ENCODE peak calls at places on chromosomes 1 and 21, in nine cellular contexts. One of them, this sample, is unnamed.
A peak's percentile ranks its signal among the peaks of the same experiment; 100 is the strongest.

GRCh38 chr1:152543808-152544207 is 22.8 kb downstream of the LCE3E start:
- DNase-seq in ovary: no peak
- DNase-seq in tibial nerve: no peak
- DNase-seq in left ventricle myocardium inferior: no peak
- DNase-seq in upper lobe of right lung: no peak
- DNase-seq in heart right ventricle: no peak
- DNase-seq in aorta: no peak
- DNase-seq in body of pancreas: no peak
- DNase-seq in OCI-LY7: peak; percentile 8
- DNase-seq in this sample: no peak

GRCh38 chr21:31157756-31158155 is 119.5 kb upstream of the KRTAP19-8 start:
- DNase-seq in ovary: no peak
- DNase-seq in tibial nerve: no peak
- DNase-seq in left ventricle myocardium inferior: no peak
- DNase-seq in upper lobe of right lung: no peak
- DNase-seq in heart right ventricle: no peak
- DNase-seq in aorta: no peak
- DNase-seq in body of pancreas: no peak
- DNase-seq in OCI-LY7: no peak
- DNase-seq in this sample: no peak

GRCh38 chr1:10379101-10379620 is 19.7 kb upstream of the PGD start:
- DNase-seq in ovary: no peak
- DNase-seq in tibial nerve: no peak
- DNase-seq in left ventricle myocardium inferior: no peak
- DNase-seq in upper lobe of right lung: no peak
- DNase-seq in heart right ventricle: no peak
- DNase-seq in aorta: no peak
- DNase-seq in body of pancreas: no peak
- DNase-seq in OCI-LY7: no peak
- DNase-seq in this sample: no peak

GRCh38 chr1:28139033-28139712 is 37.3 kb downstream of the PTAFR start:
- DNase-seq in ovary: no peak
- DNase-seq in tibial nerve: peak; percentile 26
- DNase-seq in left ventricle myocardium inferior: no peak
- DNase-seq in upper lobe of right lung: no peak
- DNase-seq in heart right ventricle: no peak
- DNase-seq in aorta: no peak
- DNase-seq in body of pancreas: no peak
- DNase-seq in OCI-LY7: no peak
- DNase-seq in this sample: no peak

GRCh38 chr1:194654956-194655355 is 1468.5 kb upstream of the B3GALT2 start:
- DNase-seq in ovary: no peak
- DNase-seq in tibial nerve: no peak
- DNase-seq in left ventricle myocardium inferior: no peak
- DNase-seq in upper lobe of right lung: no peak
- DNase-seq in heart right ventricle: no peak
- DNase-seq in aorta: no peak
- DNase-seq in body of pancreas: no peak
- DNase-seq in OCI-LY7: no peak
- DNase-seq in this sample: no peak

GRCh38 chr1:151371744-151372410 is 628 bp downstream of the SELENBP1 start:
- DNase-seq in ovary: peak; percentile 73
- DNase-seq in tibial nerve: no peak
- DNase-seq in left ventricle myocardium inferior: peak; percentile 63
- DNase-seq in upper lobe of right lung: peak; percentile 83
- DNase-seq in heart right ventricle: peak; percentile 67
- DNase-seq in aorta: peak; percentile 84
- DNase-seq in body of pancreas: peak; percentile 63
- DNase-seq in OCI-LY7: no peak
- DNase-seq in this sample: no peak

GRCh38 chr1:2049517-2050481 is at the start of gene PRKCZ:
- DNase-seq in ovary: peak; percentile 71
- DNase-seq in tibial nerve: no peak
- DNase-seq in left ventricle myocardium inferior: peak; percentile 84
- DNase-seq in upper lobe of right lung: peak; percentile 98
- DNase-seq in heart right ventricle: peak; percentile 79
- DNase-seq in aorta: peak; percentile 78
- DNase-seq in body of pancreas: peak; percentile 96
- DNase-seq in OCI-LY7: peak; percentile 94
- DNase-seq in this sample: peak; percentile 85

GRCh38 chr1:244460195-244460594 is 878 bp upstream of the CATSPERE start:
- DNase-seq in ovary: no peak
- DNase-seq in tibial nerve: no peak
- DNase-seq in left ventricle myocardium inferior: no peak
- DNase-seq in upper lobe of right lung: no peak
- DNase-seq in heart right ventricle: no peak
- DNase-seq in aorta: no peak
- DNase-seq in body of pancreas: no peak
- DNase-seq in OCI-LY7: no peak
- DNase-seq in this sample: no peak

GRCh38 chr21:46159390-46159789 is 4.0 kb upstream of the FTCD start:
- DNase-seq in ovary: peak; percentile 9
- DNase-seq in tibial nerve: no peak
- DNase-seq in left ventricle myocardium inferior: no peak
- DNase-seq in upper lobe of right lung: peak; percentile 39
- DNase-seq in heart right ventricle: no peak
- DNase-seq in aorta: peak; percentile 24
- DNase-seq in body of pancreas: no peak
- DNase-seq in OCI-LY7: no peak
- DNase-seq in this sample: no peak

GRCh38 chr1:24912359-24913273 is 17.5 kb downstream of the RUNX3 start:
- DNase-seq in ovary: no peak
- DNase-seq in tibial nerve: no peak
- DNase-seq in left ventricle myocardium inferior: no peak
- DNase-seq in upper lobe of right lung: no peak
- DNase-seq in heart right ventricle: no peak
- DNase-seq in aorta: no peak
- DNase-seq in body of pancreas: no peak
- DNase-seq in OCI-LY7: no peak
- DNase-seq in this sample: no peak

GRCh38 chr21:33657124-33657842 is 15.0 kb downstream of the ITSN1 start:
- DNase-seq in ovary: no peak
- DNase-seq in tibial nerve: no peak
- DNase-seq in left ventricle myocardium inferior: no peak
- DNase-seq in upper lobe of right lung: no peak
- DNase-seq in heart right ventricle: no peak
- DNase-seq in aorta: no peak
- DNase-seq in body of pancreas: no peak
- DNase-seq in OCI-LY7: no peak
- DNase-seq in this sample: no peak

DNA sequence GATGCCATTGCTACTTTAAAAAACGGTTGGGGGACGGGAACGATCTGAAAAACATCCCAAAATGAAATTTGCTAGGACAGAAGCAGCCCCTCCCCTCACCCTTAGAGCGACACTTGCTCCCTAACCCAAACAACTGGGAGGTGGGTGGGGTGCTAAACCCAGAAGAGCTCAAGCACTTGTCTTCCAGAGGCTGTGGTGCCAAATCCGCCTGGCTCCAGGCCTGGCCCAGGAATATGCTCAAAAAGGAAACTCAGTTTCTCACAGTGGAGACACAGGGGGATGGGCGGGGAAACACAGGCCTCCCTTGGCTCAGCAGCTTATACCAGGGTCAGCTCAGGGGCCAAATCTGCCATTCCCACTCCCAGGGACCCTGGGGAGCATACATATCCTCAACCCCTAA is 658 bp upstream of the PBXIP1 start:
- DNase-seq in ovary: peak; percentile 61
- DNase-seq in tibial nerve: peak; percentile 30
- DNase-seq in left ventricle myocardium inferior: peak; percentile 56
- DNase-seq in upper lobe of right lung: no peak
- DNase-seq in heart right ventricle: no peak
- DNase-seq in aorta: peak; percentile 64
- DNase-seq in body of pancreas: no peak
- DNase-seq in OCI-LY7: no peak
- DNase-seq in this sample: no peak
- H3K4me1 ChIP-seq in ovary: peaks cover 36% of the 10 kb centered on the region
- H3K4me1 ChIP-seq in tibial nerve: peaks cover 80% of the 10 kb centered on the region
- H3K4me1 ChIP-seq in left ventricle myocardium inferior: peaks cover 76% of the 10 kb centered on the region
- H3K4me1 ChIP-seq in upper lobe of right lung: peaks cover 51% of the 10 kb centered on the region
- H3K4me1 ChIP-seq in heart right ventricle: peaks cover 62% of the 10 kb centered on the region
- H3K4me1 ChIP-seq in aorta: no peaks in the 10 kb centered on the region
- H3K4me1 ChIP-seq in body of pancreas: peaks cover 55% of the 10 kb centered on the region
- H3K4me1 ChIP-seq in OCI-LY7: peaks cover 63% of the 10 kb centered on the region
- H3K4me1 ChIP-seq in this sample: peaks cover 25% of the 10 kb centered on the region

GRCh38 chr1:228341450-228341813 is 65.2 kb downstream of the TRIM11 start:
- DNase-seq in ovary: peak; percentile 10
- DNase-seq in tibial nerve: no peak
- DNase-seq in left ventricle myocardium inferior: peak; percentile 9
- DNase-seq in upper lobe of right lung: no peak
- DNase-seq in heart right ventricle: peak; percentile 7
- DNase-seq in aorta: peak; percentile 36
- DNase-seq in body of pancreas: peak; percentile 15
- DNase-seq in OCI-LY7: no peak
- DNase-seq in this sample: peak; percentile 5
- H3K36me3 ChIP-seq in ovary: no peaks in the 10 kb centered on the region
- H3K36me3 ChIP-seq in tibial nerve: no peaks in the 10 kb centered on the region
- H3K36me3 ChIP-seq in left ventricle myocardium inferior: peaks cover 64% of the 10 kb centered on the region
- H3K36me3 ChIP-seq in upper lobe of right lung: no peaks in the 10 kb centered on the region
- H3K36me3 ChIP-seq in heart right ventricle: no peaks in the 10 kb centered on the region
- H3K36me3 ChIP-seq in aorta: no peaks in the 10 kb centered on the region
- H3K36me3 ChIP-seq in body of pancreas: no peaks in the 10 kb centered on the region
- H3K36me3 ChIP-seq in OCI-LY7: no peaks in the 10 kb centered on the region
- H3K36me3 ChIP-seq in this sample: no peaks in the 10 kb centered on the region

GRCh38 chr1:3251810-3252429 is 182.9 kb downstream of the PRDM16 start:
- DNase-seq in ovary: no peak
- DNase-seq in tibial nerve: no peak
- DNase-seq in left ventricle myocardium inferior: no peak
- DNase-seq in upper lobe of right lung: no peak
- DNase-seq in heart right ventricle: no peak
- DNase-seq in aorta: no peak
- DNase-seq in body of pancreas: peak; percentile 28
- DNase-seq in OCI-LY7: no peak
- DNase-seq in this sample: no peak
- H3K4me3 ChIP-seq in ovary: no peak overlapping the region
- H3K4me3 ChIP-seq in tibial nerve: no peak overlapping the region
- H3K4me3 ChIP-seq in left ventricle myocardium inferior: no peak overlapping the region
- H3K4me3 ChIP-seq in upper lobe of right lung: no peak overlapping the region
- H3K4me3 ChIP-seq in heart right ventricle: no peak overlapping the region
- H3K4me3 ChIP-seq in aorta: no peak overlapping the region
- H3K4me3 ChIP-seq in body of pancreas: no peak overlapping the region
- H3K4me3 ChIP-seq in OCI-LY7: no peak overlapping the region
- H3K4me3 ChIP-seq in this sample: no peak overlapping the region

GRCh38 chr1:94103608-94104007 is 17.3 kb downstream of the ABCA4 start:
- DNase-seq in ovary: no peak
- DNase-seq in tibial nerve: no peak
- DNase-seq in left ventricle myocardium inferior: no peak
- DNase-seq in upper lobe of right lung: no peak
- DNase-seq in heart right ventricle: no peak
- DNase-seq in aorta: no peak
- DNase-seq in body of pancreas: no peak
- DNase-seq in OCI-LY7: no peak
- DNase-seq in this sample: no peak

GRCh38 chr1:94102126-94102525 is 18.8 kb downstream of the ABCA4 start:
- DNase-seq in ovary: no peak
- DNase-seq in tibial nerve: no peak
- DNase-seq in left ventricle myocardium inferior: no peak
- DNase-seq in upper lobe of right lung: no peak
- DNase-seq in heart right ventricle: no peak
- DNase-seq in aorta: no peak
- DNase-seq in body of pancreas: no peak
- DNase-seq in OCI-LY7: no peak
- DNase-seq in this sample: no peak

GRCh38 chr1:94100785-94101612 is 19.9 kb downstream of the ABCA4 start:
- DNase-seq in ovary: no peak
- DNase-seq in tibial nerve: no peak
- DNase-seq in left ventricle myocardium inferior: no peak
- DNase-seq in upper lobe of right lung: no peak
- DNase-seq in heart right ventricle: no peak
- DNase-seq in aorta: no peak
- DNase-seq in body of pancreas: no peak
- DNase-seq in OCI-LY7: no peak
- DNase-seq in this sample: no peak

GRCh38 chr1:94100129-94100784 is 20.7 kb downstream of the ABCA4 start:
- DNase-seq in ovary: no peak
- DNase-seq in tibial nerve: no peak
- DNase-seq in left ventricle myocardium inferior: no peak
- DNase-seq in upper lobe of right lung: no peak
- DNase-seq in heart right ventricle: no peak
- DNase-seq in aorta: no peak
- DNase-seq in body of pancreas: no peak
- DNase-seq in OCI-LY7: no peak
- DNase-seq in this sample: no peak

GRCh38 chr1:94101613-94101940 is 19.4 kb downstream of the ABCA4 start:
- DNase-seq in ovary: no peak
- DNase-seq in tibial nerve: no peak
- DNase-seq in left ventricle myocardium inferior: no peak
- DNase-seq in upper lobe of right lung: no peak
- DNase-seq in heart right ventricle: no peak
- DNase-seq in aorta: no peak
- DNase-seq in body of pancreas: no peak
- DNase-seq in OCI-LY7: no peak
- DNase-seq in this sample: no peak
- H3K4me1 ChIP-seq in ovary: peaks cover 15% of the 10 kb centered on the region
- H3K4me1 ChIP-seq in tibial nerve: peaks cover 33% of the 10 kb centered on the region
- H3K4me1 ChIP-seq in left ventricle myocardium inferior: peaks cover 21% of the 10 kb centered on the region
- H3K4me1 ChIP-seq in upper lobe of right lung: peaks cover 3% of the 10 kb centered on the region
- H3K4me1 ChIP-seq in heart right ventricle: peaks cover 42% of the 10 kb centered on the region
- H3K4me1 ChIP-seq in aorta: no peaks in the 10 kb centered on the region
- H3K4me1 ChIP-seq in body of pancreas: no peaks in the 10 kb centered on the region
- H3K4me1 ChIP-seq in OCI-LY7: no peaks in the 10 kb centered on the region
- H3K4me1 ChIP-seq in this sample: no peaks in the 10 kb centered on the region